ENCODE peak calls at places on chromosomes 13 and 19, in ten cellular contexts. Q, I, P, W, R, A, Y, T, K and D are unnamed samples.

GRCh38 chr13:48505597-48506091 is 27.2 kb downstream of the RCBTB2 start:
- DNase-seq in Q (no peak), I (peak), P (peak), W (no peak), R (no peak), A (no peak), Y (no peak), T (no peak), K (no peak), D (no peak)

GRCh38 chr13:29428310-29428991 is 167.0 kb downstream of the SLC7A1 start:
- DNase-seq in Q (peak), I (no peak), P (no peak), W (no peak), R (peak), A (peak), Y (no peak), T (no peak), K (no peak), D (no peak)

GRCh38 chr13:111904701-111905608 is 162.0 kb upstream of the SOX1 start:
- DNase-seq in Q (peak), I (no peak), P (no peak), W (no peak), R (no peak), A (no peak), Y (peak), T (no peak), K (peak), D (peak)

GRCh38 chr13:90717451-90717936 is 630.0 kb upstream of the MIR17HG start:
- DNase-seq in Q (peak), I (no peak), P (no peak), W (no peak), R (no peak), A (peak), Y (no peak), T (peak), K (no peak), D (no peak)

GRCh38 chr13:101272886-101273285 is 143.4 kb downstream of the NALCN start:
- DNase-seq in Q (no peak), I (no peak), P (no peak), W (no peak), R (no peak), A (no peak), Y (no peak), T (no peak), K (no peak), D (no peak)

GRCh38 chr19:41408256-41408655 is 10.6 kb downstream of the BCKDHA start:
- DNase-seq in Q (peak), I (no peak), P (no peak), W (no peak), R (no peak), A (no peak), Y (no peak), T (no peak), K (no peak), D (no peak)

GRCh38 chr13:99477493-99477892 is 23.8 kb upstream of the TM9SF2 start:
- DNase-seq in Q (peak), I (no peak), P (no peak), W (no peak), R (no peak), A (peak), Y (no peak), T (no peak), K (no peak), D (no peak)

GRCh38 chr19:30393046-30393445 is 20.9 kb downstream of the ZNF536 start:
- DNase-seq in Q (no peak), I (no peak), P (no peak), W (no peak), R (no peak), A (no peak), Y (no peak), T (no peak), K (no peak), D (no peak)

GRCh38 chr19:13505761-13506549 is at the start of gene CACNA1A:
- DNase-seq in Q (peak), I (no peak), P (no peak), W (no peak), R (no peak), A (peak), Y (no peak), T (no peak), K (no peak), D (no peak)

GRCh38 chr13:99405966-99406365 is 95.3 kb upstream of the TM9SF2 start:
- DNase-seq in Q (no peak), I (no peak), P (no peak), W (no peak), R (peak), A (no peak), Y (no peak), T (no peak), K (no peak), D (no peak)

GRCh38 chr19:30091456-30091855 is 149.4 kb downstream of the URI1 start:
- DNase-seq in Q (no peak), I (no peak), P (no peak), W (no peak), R (peak), A (no peak), Y (no peak), T (no peak), K (peak), D (no peak)

GRCh38 chr19:19520989-19521388 is 5.0 kb downstream of the NDUFA13 start:
- DNase-seq in Q (no peak), I (no peak), P (no peak), W (no peak), R (no peak), A (no peak), Y (no peak), T (no peak), K (no peak), D (no peak)

GRCh38 chr19:48819366-48819816 is 8.6 kb upstream of the BCAT2 start:
- DNase-seq in Q (no peak), I (no peak), P (peak), W (no peak), R (peak), A (peak), Y (peak), T (peak), K (peak), D (no peak)

GRCh38 chr13:101530293-101530692 is 77.8 kb downstream of the ITGBL1 start:
- DNase-seq in Q (no peak), I (no peak), P (no peak), W (no peak), R (no peak), A (no peak), Y (no peak), T (no peak), K (no peak), D (no peak)

GRCh38 chr19:12946092-12946845 is 607 bp downstream of the RAD23A start:
- DNase-seq in Q (peak), I (peak), P (no peak), W (no peak), R (peak), A (peak), Y (no peak), T (peak), K (peak), D (no peak)

GRCh38 chr13:71477735-71478134 is 389.3 kb downstream of the DACH1 start:
- DNase-seq in Q (peak), I (no peak), P (no peak), W (no peak), R (no peak), A (no peak), Y (no peak), T (no peak), K (no peak), D (no peak)

GRCh38 chr13:42996584-42996983 is 4.5 kb upstream of the EPSTI1 start:
- DNase-seq in Q (no peak), I (no peak), P (no peak), W (peak), R (no peak), A (no peak), Y (no peak), T (no peak), K (no peak), D (no peak)

GRCh38 chr13:95924389-95924994 is 128.7 kb downstream of the UGGT2 start:
- DNase-seq in Q (peak), I (no peak), P (no peak), W (peak), R (no peak), A (peak), Y (no peak), T (peak), K (no peak), D (no peak)

GRCh38 chr19:48878219-48879024 is 6.2 kb downstream of the PPP1R15A start:
- DNase-seq in Q (no peak), I (no peak), P (peak), W (no peak), R (no peak), A (peak), Y (no peak), T (peak), K (no peak), D (no peak)

GRCh38 chr13:98749501-98749900 is 3.0 kb downstream of the SLC15A1 start:
- DNase-seq in Q (no peak), I (no peak), P (no peak), W (no peak), R (no peak), A (no peak), Y (no peak), T (no peak), K (no peak), D (no peak)

GRCh38 chr19:32404213-32404938 is 1.2 kb upstream of the DPY19L3 start:
- DNase-seq in Q (peak), I (no peak), P (no peak), W (no peak), R (no peak), A (no peak), Y (no peak), T (no peak), K (no peak), D (no peak)

GRCh38 chr13:37868691-37869505 is 674 bp downstream of the TRPC4 start:
- DNase-seq in Q (peak), I (no peak), P (no peak), W (no peak), R (no peak), A (peak), Y (no peak), T (no peak), K (no peak), D (no peak)

GRCh38 chr13:87923713-87924112 is 252.5 kb downstream of the SLITRK5 start:
- DNase-seq in Q (no peak), I (no peak), P (no peak), W (no peak), R (no peak), A (no peak), Y (no peak), T (no peak), K (no peak), D (no peak)

GRCh38 chr19:14409157-14410053 is 9.7 kb downstream of the DDX39A start:
- DNase-seq in Q (no peak), I (peak), P (no peak), W (no peak), R (no peak), A (no peak), Y (no peak), T (no peak), K (no peak), D (no peak)

GRCh38 chr19:1822210-1822609 is 10.1 kb upstream of the ATP8B3 start:
- DNase-seq in Q (no peak), I (no peak), P (no peak), W (no peak), R (no peak), A (no peak), Y (no peak), T (peak), K (no peak), D (no peak)

GRCh38 chr13:80217614-80218456 is 123.1 kb downstream of the SPRY2 start:
- DNase-seq in Q (peak), I (no peak), P (no peak), W (no peak), R (no peak), A (no peak), Y (no peak), T (no peak), K (no peak), D (no peak)

GRCh38 chr19:45715139-45715538 is 15.6 kb downstream of the FBXO46 start:
- DNase-seq in Q (no peak), I (no peak), P (no peak), W (no peak), R (no peak), A (no peak), Y (no peak), T (no peak), K (no peak), D (no peak)

DNA sequence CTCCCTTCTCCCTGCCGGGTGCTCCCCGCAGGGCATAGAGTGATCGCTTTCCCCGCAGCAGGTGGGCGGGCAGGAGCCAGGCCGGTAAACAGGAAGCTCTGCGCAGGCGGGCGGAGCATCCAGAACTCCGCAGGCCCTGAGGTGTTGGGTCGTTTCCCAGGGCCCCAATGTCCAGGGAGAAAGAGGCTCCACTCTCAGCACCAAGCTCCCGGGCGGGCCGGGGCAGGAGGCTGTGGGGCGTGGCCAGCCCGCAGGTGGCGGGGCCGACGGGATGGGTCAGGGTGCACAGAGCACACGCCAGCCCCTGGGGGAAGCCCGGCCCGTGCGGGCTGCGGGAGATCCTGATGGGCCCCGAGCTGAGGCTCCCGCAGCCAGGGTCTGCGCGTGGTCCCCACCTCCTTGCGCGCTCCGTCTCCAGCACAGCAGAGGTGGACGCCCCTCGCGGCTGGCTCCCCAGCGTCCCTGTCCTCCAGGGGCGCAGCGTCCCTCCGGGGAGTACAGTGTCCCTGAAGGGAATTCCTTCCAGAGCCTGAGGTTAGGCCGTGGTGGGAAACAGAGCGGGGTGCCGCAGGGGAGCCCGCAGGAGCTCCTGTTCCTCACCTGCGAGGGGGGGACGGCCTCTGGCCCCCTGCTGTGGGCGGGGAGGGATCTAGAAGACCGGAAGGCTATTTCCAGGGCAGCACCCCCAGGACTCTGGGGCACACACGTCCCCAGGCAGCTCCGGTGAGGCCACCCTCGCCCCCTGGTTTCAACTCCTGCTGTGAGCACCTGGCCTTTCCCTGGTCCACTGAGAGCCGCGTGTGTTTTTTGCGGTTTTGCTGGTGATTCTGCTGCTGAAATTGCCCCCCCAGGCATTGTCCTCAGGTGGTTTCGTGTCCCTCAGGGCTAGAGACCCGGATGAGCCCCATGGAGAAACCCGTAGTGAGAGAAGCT is 12.2 kb downstream of the PIP5K1C start:
- DNase-seq in Q (peak), I (peak), P (no peak), W (no peak), R (no peak), A (peak), Y (no peak), T (no peak), K (peak), D (no peak)
- H3K27ac ChIP-seq in Q (peak), I (peak), P (peak), W (no peak), R (no peak), A (peak), Y (no peak), T (no peak), K (no peak), D (no peak)

GRCh38 chr13:33796095-33796494 is 21.9 kb upstream of the RFC3 start:
- DNase-seq in Q (no peak), I (no peak), P (no peak), W (no peak), R (no peak), A (no peak), Y (no peak), T (no peak), K (no peak), D (no peak)

GRCh38 chr13:33797622-33798021 is 20.3 kb upstream of the RFC3 start:
- DNase-seq in Q (no peak), I (no peak), P (no peak), W (no peak), R (no peak), A (no peak), Y (no peak), T (no peak), K (no peak), D (no peak)

GRCh38 chr13:33798023-33798422 is 19.9 kb upstream of the RFC3 start:
- DNase-seq in Q (no peak), I (no peak), P (no peak), W (no peak), R (no peak), A (no peak), Y (no peak), T (no peak), K (no peak), D (no peak)

GRCh38 chr13:33800646-33801186 is 17.2 kb upstream of the RFC3 start:
- DNase-seq in Q (no peak), I (no peak), P (no peak), W (no peak), R (no peak), A (no peak), Y (no peak), T (no peak), K (no peak), D (no peak)

DNA sequence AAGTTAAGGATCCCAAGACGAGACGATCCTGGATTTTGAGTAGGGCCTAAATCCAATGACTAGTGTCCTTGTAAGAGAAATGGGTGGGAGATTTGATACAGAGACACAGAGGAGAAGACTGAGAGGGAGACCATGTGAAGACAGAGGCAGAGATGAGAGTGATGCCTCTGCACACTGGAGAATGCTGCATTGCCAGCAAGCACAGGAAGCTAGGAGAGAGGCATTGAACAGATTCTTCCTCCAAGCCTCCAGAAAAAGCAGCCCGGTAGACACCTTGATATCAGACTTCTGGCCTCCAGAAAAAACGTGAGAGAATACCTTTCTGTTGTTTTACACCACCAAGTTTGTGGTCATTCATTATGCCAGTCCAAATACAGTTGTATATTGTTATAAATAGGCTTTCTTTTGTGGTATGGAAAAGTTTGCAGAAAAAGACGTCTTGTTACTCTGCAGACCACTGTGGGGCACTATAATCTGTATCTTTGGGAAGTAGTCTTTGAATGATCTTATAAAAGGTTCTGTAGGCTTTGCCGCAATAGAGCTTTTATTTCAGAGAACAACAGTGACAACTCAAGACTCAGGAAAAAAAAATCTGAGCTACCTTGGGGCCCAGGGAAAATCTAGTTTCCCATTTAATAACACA is 17.9 kb upstream of the RFC3 start:
- DNase-seq in Q (peak), I (no peak), P (no peak), W (no peak), R (no peak), A (peak), Y (no peak), T (no peak), K (no peak), D (no peak)
- H3K27ac ChIP-seq in Q (no peak), I (no peak), P (no peak), W (no peak), R (no peak), A (no peak), Y (no peak), T (peak), K (no peak), D (no peak)

DNA sequence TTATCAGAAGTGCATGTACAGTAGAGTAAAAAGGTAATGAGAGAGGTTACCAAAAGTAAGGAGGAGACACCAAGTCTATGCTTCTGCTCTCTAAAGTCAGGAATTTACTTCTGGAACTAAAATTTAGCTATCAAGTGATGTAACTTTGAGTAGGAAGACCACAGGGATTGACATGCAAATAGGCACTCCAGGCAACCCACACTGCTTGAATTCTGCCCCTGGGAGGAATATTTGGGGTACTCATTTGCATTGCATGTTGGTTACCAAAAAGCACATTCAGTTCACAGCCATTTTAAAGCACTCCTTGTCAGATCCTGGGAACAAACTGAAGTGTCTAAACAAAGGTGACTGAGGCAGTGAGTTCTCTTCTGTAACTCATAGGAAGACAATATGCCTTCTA is 126.0 kb upstream of the NBEA start:
- DNase-seq in Q (peak), I (no peak), P (no peak), W (no peak), R (no peak), A (no peak), Y (no peak), T (no peak), K (no peak), D (no peak)
- H3K27ac ChIP-seq in Q (peak), I (no peak), P (no peak), W (no peak), R (no peak), A (peak), Y (no peak), T (no peak), K (no peak), D (peak)

DNA sequence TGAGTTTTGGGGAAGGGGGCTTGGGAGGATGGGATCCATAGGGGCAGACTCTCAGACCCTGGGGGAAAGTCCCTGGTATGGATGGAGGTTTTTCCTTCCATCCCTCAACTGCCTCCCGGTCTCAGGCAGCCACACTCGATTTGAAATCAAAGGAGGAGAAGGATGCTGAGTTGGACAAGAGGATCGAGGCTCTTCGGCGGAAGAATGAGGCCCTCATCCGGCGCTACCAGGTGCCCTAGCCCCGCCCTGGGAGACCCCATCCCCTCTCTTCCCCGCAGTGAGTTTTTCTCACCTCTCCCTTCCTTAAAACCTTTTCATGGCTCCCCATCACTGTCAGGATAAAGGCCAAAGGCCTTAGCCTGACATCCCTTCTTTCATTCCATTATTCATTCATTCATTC is 2.1 kb downstream of the CCDC9 start:
- DNase-seq in Q (no peak), I (no peak), P (no peak), W (no peak), R (no peak), A (no peak), Y (no peak), T (peak), K (no peak), D (no peak)
- H3K27ac ChIP-seq in Q (peak), I (no peak), P (peak), W (peak), R (peak), A (peak), Y (peak), T (no peak), K (peak), D (peak)

DNA sequence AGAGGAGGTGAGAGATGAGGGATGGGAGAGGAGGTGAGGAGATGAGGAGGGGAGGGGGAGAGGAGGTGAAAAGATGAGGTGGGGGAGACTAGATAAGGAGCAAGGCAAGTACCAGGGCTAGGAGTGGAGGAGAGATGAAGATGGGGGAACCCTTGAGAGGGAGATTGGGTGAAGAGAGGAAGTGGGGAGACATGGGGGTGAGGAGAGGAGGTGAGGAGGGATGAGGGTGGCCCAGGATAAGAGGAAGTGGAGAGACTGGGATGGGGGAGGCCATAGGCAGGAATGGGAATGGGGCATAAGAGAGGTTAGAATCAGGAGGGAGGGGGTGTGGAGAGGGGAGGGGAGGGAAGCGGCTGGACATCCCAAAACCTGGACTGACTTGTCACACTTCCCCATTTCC is 16.7 kb upstream of the EMC10 start:
- DNase-seq in Q (no peak), I (no peak), P (no peak), W (no peak), R (no peak), A (no peak), Y (no peak), T (no peak), K (no peak), D (no peak)
- H3K27ac ChIP-seq in Q (no peak), I (no peak), P (no peak), W (peak), R (no peak), A (no peak), Y (no peak), T (no peak), K (no peak), D (no peak)